ENCODE peak calls at places on chromosomes 3 and 15, in five cellular contexts. C, W, B, Z and A are unnamed samples.
A peak's percentile ranks its signal among the peaks of the same experiment; 100 is the strongest.

GRCh38 chr3:133994166-133994910 is 35.4 kb downstream of the SLCO2A1 start:
- DNase-seq in C (no peak), W (no peak), B (no peak), Z (no peak), A (no peak)

GRCh38 chr15:82150645-82151044 is 104.8 kb upstream of the MEX3B start:
- DNase-seq in C (no peak), W (no peak), B (no peak), Z (no peak), A (no peak)

GRCh38 chr15:54803139-54803808 is 393.5 kb downstream of the RSL24D1 start:
- DNase-seq in C (peak; percentile 2), W (peak; percentile 0), B (no peak), Z (no peak), A (no peak)

GRCh38 chr3:115683773-115684172 is 60.5 kb downstream of the GAP43 start:
- DNase-seq in C (no peak), W (no peak), B (no peak), Z (no peak), A (no peak)

GRCh38 chr3:187222801-187223200 is 25.5 kb downstream of the RTP1 start:
- DNase-seq in C (no peak), W (no peak), B (no peak), Z (no peak), A (no peak)

GRCh38 chr3:52317601-52318000 is 1.5 kb downstream of the DNAH1 start:
- DNase-seq in C (no peak), W (peak; percentile 11), B (peak; percentile 70), Z (peak; percentile 77), A (peak; percentile 84)

GRCh38 chr3:21752749-21753347 is 1.8 kb upstream of the ZNF385D start:
- DNase-seq in C (no peak), W (peak; percentile 49), B (no peak), Z (no peak), A (no peak)

GRCh38 chr3:64331605-64332004 is 106.3 kb upstream of the PRICKLE2 start:
- DNase-seq in C (no peak), W (no peak), B (no peak), Z (no peak), A (no peak)

GRCh38 chr15:40452296-40453090 is 11.7 kb downstream of the BAHD1 start:
- DNase-seq in C (no peak), W (no peak), B (no peak), Z (no peak), A (no peak)

GRCh38 chr15:75346796-75347221 is at the start of gene NEIL1:
- DNase-seq in C (no peak), W (no peak), B (no peak), Z (peak; percentile 42), A (no peak)

GRCh38 chr3:159187232-159187631 is 385.4 kb downstream of the MFSD1 start:
- DNase-seq in C (no peak), W (no peak), B (no peak), Z (peak; percentile 31), A (no peak)

GRCh38 chr15:26028086-26028740 is 165.1 kb upstream of the ATP10A start:
- DNase-seq in C (no peak), W (no peak), B (no peak), Z (no peak), A (no peak)

GRCh38 chr3:64530434-64531049 is 157.3 kb downstream of the ADAMTS9 start:
- DNase-seq in C (peak; percentile 10), W (peak; percentile 50), B (peak; percentile 74), Z (peak; percentile 67), A (no peak)

GRCh38 chr15:50873935-50874353 is 34.5 kb upstream of the AP4E1 start:
- DNase-seq in C (no peak), W (no peak), B (no peak), Z (no peak), A (no peak)

GRCh38 chr3:45026038-45026437 is at the start of gene CLEC3B:
- DNase-seq in C (no peak), W (peak; percentile 78), B (peak; percentile 50), Z (no peak), A (peak; percentile 58)

GRCh38 chr3:188749010-188749617 is 422.7 kb upstream of the TPRG1 start:
- DNase-seq in C (peak; percentile 25), W (no peak), B (no peak), Z (no peak), A (no peak)

GRCh38 chr3:122609798-122610559 is 32.5 kb downstream of the PARP15 start:
- DNase-seq in C (peak; percentile 51), W (peak; percentile 89), B (no peak), Z (no peak), A (no peak)

GRCh38 chr15:84108725-84109124 is 126.8 kb upstream of the GOLGA6L4 start:
- DNase-seq in C (no peak), W (peak; percentile 18), B (no peak), Z (no peak), A (no peak)

GRCh38 chr3:160368804-160369203 is 30.2 kb downstream of the IFT80 start:
- DNase-seq in C (no peak), W (no peak), B (no peak), Z (no peak), A (no peak)

GRCh38 chr3:72088486-72089025 is 303.6 kb upstream of the PROK2 start:
- DNase-seq in C (no peak), W (no peak), B (no peak), Z (no peak), A (no peak)

GRCh38 chr3:120182613-120183524 is 88.6 kb upstream of the GSK3B start:
- DNase-seq in C (no peak), W (peak; percentile 62), B (no peak), Z (no peak), A (no peak)

GRCh38 chr3:41199866-41200668 is 762 bp downstream of the CTNNB1 start:
- DNase-seq in C (no peak), W (no peak), B (no peak), Z (no peak), A (peak; percentile 53)

GRCh38 chr3:154156529-154156928 is 35.3 kb downstream of the ARHGEF26 start:
- DNase-seq in C (no peak), W (no peak), B (no peak), Z (no peak), A (no peak)

GRCh38 chr3:141452045-141452444 is 34.8 kb upstream of the RASA2 start:
- DNase-seq in C (peak; percentile 47), W (peak; percentile 80), B (no peak), Z (no peak), A (no peak)

GRCh38 chr15:74283366-74283765 is 47.2 kb downstream of the CCDC33 start:
- DNase-seq in C (no peak), W (no peak), B (no peak), Z (no peak), A (no peak)

GRCh38 chr3:168091299-168091852 is 4.3 kb downstream of the GOLIM4 start:
- DNase-seq in C (no peak), W (no peak), B (no peak), Z (no peak), A (no peak)

GRCh38 chr15:85828869-85829268 is 34.1 kb upstream of the KLHL25 start:
- DNase-seq in C (no peak), W (no peak), B (no peak), Z (no peak), A (no peak)

GRCh38 chr15:71400347-71400746 is 285.1 kb downstream of the THSD4 start:
- DNase-seq in C (no peak), W (peak; percentile 40), B (no peak), Z (no peak), A (no peak)

GRCh38 chr15:94225616-94226015 is 5.7 kb upstream of the MCTP2 start:
- DNase-seq in C (no peak), W (peak; percentile 52), B (no peak), Z (no peak), A (no peak)

GRCh38 chr3:119380697-119381096 is 82.7 kb downstream of the TMEM39A start:
- DNase-seq in C (no peak), W (peak; percentile 11), B (no peak), Z (no peak), A (no peak)

GRCh38 chr3:54326951-54327350 is 204.6 kb downstream of the CACNA2D3 start:
- DNase-seq in C (no peak), W (no peak), B (no peak), Z (no peak), A (no peak)
- H3K27ac ChIP-seq in C (no peak overlapping the region), W (no peak overlapping the region), B (no peak overlapping the region), Z (no peak overlapping the region), A (no peak overlapping the region)

DNA sequence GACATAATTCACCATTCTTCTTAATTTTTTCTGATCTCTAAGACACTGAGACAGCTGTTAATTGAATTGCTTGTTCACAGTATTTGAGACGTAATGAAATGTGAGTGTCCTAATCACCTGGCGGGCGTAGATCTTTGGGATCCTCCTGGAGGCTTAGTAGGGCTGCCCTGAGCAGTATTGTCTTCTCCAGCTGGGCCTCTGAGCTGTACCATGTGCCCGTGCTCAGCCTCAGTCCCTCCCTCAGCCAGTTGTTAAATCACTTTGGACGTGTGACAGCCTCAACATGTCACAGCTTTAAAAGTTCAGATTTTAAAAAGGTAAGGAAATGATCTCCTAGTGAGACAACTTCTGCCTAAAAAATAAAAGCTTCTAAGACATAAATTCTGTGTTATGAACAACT is 35.5 kb downstream of the IGF1R start:
- DNase-seq in C (no peak), W (no peak), B (no peak), Z (no peak), A (no peak)
- H3K27ac ChIP-seq in C (peak overlapping the region; percentile 48), W (peak overlapping the region; percentile 45), B (peak overlapping the region; percentile 79), Z (peak overlapping the region; percentile 48), A (peak overlapping the region; percentile 56)

GRCh38 chr3:177440456-177441105 is 243.3 kb upstream of the TBL1XR1 start:
- DNase-seq in C (no peak), W (no peak), B (no peak), Z (no peak), A (no peak)
- H3K27ac ChIP-seq in C (peak overlapping the region; percentile 36), W (peak overlapping the region; percentile 43), B (peak overlapping the region; percentile 79), Z (peak overlapping the region; percentile 11), A (no peak overlapping the region)

GRCh38 chr3:29331035-29331434 is 50.2 kb downstream of the RBMS3 start:
- DNase-seq in C (no peak), W (no peak), B (no peak), Z (no peak), A (no peak)

GRCh38 chr3:29334652-29335189 is 53.9 kb downstream of the RBMS3 start:
- DNase-seq in C (no peak), W (no peak), B (no peak), Z (no peak), A (no peak)

GRCh38 chr3:29329986-29330514 is 49.2 kb downstream of the RBMS3 start:
- DNase-seq in C (no peak), W (peak; percentile 63), B (no peak), Z (no peak), A (no peak)

GRCh38 chr3:29333520-29333919 is 52.6 kb downstream of the RBMS3 start:
- DNase-seq in C (no peak), W (peak; percentile 37), B (no peak), Z (no peak), A (no peak)

DNA sequence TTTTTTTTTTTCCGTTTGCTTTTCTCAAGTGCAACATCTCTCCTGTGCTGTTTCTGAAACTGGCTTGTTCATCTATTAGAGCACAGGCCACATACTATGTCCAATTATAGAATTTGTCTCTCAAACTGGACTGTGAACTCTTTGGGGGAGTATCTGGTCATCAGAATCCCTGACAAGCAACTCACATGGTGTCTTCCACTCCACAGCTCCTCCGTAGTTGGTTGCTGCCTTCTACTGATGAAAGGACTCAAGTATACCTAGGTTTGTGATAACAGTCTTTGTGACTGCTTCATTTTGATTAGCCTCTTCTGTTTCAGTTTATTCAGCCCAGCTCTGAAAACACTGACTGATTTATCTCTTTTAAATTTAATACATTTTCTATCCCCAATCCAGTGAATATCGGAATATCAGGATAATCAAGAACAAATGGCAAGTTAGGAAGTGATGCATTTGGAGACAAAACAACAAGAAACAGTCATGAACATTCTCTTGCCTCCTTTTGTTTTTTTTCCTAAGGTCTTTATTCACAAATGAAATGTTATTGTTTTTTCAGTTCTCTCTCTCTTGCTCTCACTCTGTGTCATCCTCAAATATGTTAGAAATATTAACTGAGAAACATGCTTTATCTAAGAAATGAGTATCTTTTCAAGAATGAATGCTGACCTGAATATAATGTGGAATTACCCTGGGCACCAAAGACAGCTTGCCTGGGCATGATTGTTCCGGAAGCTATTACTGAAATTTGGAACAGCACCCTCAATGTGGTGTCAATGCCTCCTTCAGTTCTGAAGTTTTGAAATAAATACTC is 51.2 kb downstream of the RBMS3 start:
- DNase-seq in C (no peak), W (no peak), B (no peak), Z (no peak), A (no peak)
- H3K27ac ChIP-seq in C (no peak overlapping the region), W (no peak overlapping the region), B (peak overlapping the region; percentile 39), Z (peak overlapping the region; percentile 44), A (no peak overlapping the region)